ENCODE peak calls at places on chromosomes 6 and 20, in ten cellular contexts. C is colonic mucosa, N is PC-3, A is AG04450, F is kidney epithelial cell, S is lower leg skin, T is uterus, Q is NB4, B is upper lobe of right lung, P is tibial nerve. M is an unnamed sample.

GRCh38 chr6:7343546-7344475 is 30.8 kb upstream of the SSR1 start:
- DNase-seq in B (no peak), Q (no peak), P (no peak), C (peak; percentile 47), T (no peak), S (no peak), A (no peak), F (no peak), N (no peak), M (no peak)

GRCh38 chr6:12331474-12331873 is 41.3 kb downstream of the EDN1 start:
- DNase-seq in N (no peak), F (no peak), Q (no peak), B (no peak), C (no peak), T (no peak), S (no peak), P (no peak), A (no peak), M (no peak)

GRCh38 chr6:151805286-151805840 is 2.1 kb upstream of the ESR1 start:
- DNase-seq in S (no peak), T (peak; percentile 66), B (no peak), C (no peak), F (no peak), N (no peak), P (no peak), Q (no peak), A (no peak), M (no peak)

GRCh38 chr20:10671850-10672578 is 1.8 kb downstream of the JAG1 start:
- DNase-seq in A (no peak), P (peak; percentile 62), F (no peak), T (peak; percentile 80), S (no peak), C (peak; percentile 78), N (peak; percentile 63), Q (peak; percentile 89), B (peak; percentile 86), M (peak; percentile 68)

GRCh38 chr6:31729515-31729978 is 448 bp upstream of the DDAH2 start:
- DNase-seq in N (peak; percentile 82), S (peak; percentile 92), F (peak; percentile 52), P (peak; percentile 96), B (peak; percentile 95), C (peak; percentile 97), Q (peak; percentile 94), T (peak; percentile 96), A (peak; percentile 51), M (peak; percentile 92)

GRCh38 chr6:163367388-163368183 is 46.9 kb upstream of the QKI start:
- DNase-seq in A (no peak), F (no peak), C (no peak), Q (no peak), S (no peak), P (no peak), B (peak; percentile 74), T (no peak), N (no peak), M (no peak)

GRCh38 chr6:113713665-113714064 is 143.5 kb upstream of the MARCKS start:
- DNase-seq in C (no peak), A (no peak), B (no peak), F (no peak), S (no peak), N (no peak), T (no peak), P (no peak), Q (no peak), M (no peak)

GRCh38 chr20:33901132-33901523 is 90.0 kb downstream of the CHMP4B start:
- DNase-seq in S (no peak), Q (no peak), T (no peak), C (no peak), P (no peak), A (no peak), F (no peak), N (no peak), B (no peak), M (no peak)

GRCh38 chr6:39992861-39993622 is 58.8 kb upstream of the MOCS1 start:
- DNase-seq in A (no peak), Q (no peak), B (no peak), N (no peak), C (no peak), S (no peak), T (no peak), F (no peak), P (no peak), M (no peak)

GRCh38 chr6:160221423-160221822 is 37.2 kb downstream of the SLC22A2 start:
- DNase-seq in Q (peak; percentile 43), T (no peak), C (no peak), B (no peak), N (peak; percentile 22), S (no peak), A (no peak), P (no peak), F (no peak), M (peak; percentile 74)
- TF ChIP-seq CTCF in Q (peak; percentile 16), T (no peak), C (no peak), B (peak; percentile 22), N (peak; percentile 33), S (no peak), A (no peak), P (no peak), F (peak; percentile 16), M (no peak)

GRCh38 chr6:166097914-166098522 is 69.6 kb downstream of the TBXT start:
- DNase-seq in T (peak; percentile 81), C (peak; percentile 67), F (no peak), N (peak; percentile 46), B (peak; percentile 85), S (peak; percentile 38), P (peak; percentile 75), A (peak; percentile 59), Q (peak; percentile 67), M (peak; percentile 87)
- H3K4me3 ChIP-seq in T (peak overlapping the region; percentile 36), C (peak overlapping the region; percentile 27), F (peak overlapping the region; percentile 29), N (no peak overlapping the region), B (peak overlapping the region; percentile 28), S (no peak overlapping the region), P (no peak overlapping the region), A (peak overlapping the region; percentile 42), Q (no peak overlapping the region), M (peak overlapping the region; percentile 22)

DNA sequence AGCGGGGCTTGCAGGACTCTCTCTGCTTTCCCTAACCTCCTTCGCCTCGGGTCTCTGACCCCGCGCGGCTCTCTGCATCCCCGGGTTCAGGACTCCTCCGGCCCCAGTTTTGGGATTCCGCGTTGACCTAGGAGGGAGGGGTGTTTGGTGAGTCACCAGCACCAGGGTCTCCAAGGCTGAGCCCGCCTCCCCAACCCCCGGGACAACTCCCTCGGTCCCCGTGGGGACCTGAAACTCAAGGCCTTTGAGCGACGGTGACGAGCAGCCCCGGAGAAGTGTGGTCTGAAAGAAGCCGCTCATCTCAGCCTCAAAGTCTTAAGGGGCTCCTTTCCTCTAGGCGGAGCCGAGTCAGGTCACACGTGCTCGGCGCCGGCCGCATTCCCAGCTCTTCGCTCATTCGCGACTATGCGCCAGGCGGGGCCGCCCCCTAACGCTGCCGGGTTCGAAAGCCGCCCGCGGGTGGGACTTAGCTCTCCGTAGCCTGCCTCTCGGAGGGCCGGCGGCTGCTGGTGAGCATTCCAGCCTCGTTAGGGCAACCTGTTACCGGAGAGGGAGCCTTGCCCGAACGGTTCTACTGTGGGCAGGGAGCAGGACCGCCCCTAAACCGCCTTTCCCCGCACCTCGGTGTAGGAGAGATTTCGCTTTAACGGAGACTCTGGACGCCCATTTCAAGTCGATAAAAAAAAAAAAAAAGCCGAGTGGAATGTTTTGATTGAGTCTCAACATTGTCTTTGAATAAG is 3.0 kb upstream of the PRDM13 start:
- DNase-seq in T (no peak), B (no peak), P (no peak), N (no peak), C (no peak), S (no peak), F (no peak), A (no peak), Q (peak; percentile 51), M (peak; percentile 17)
- TF ChIP-seq CTCF in T (no peak), B (no peak), P (no peak), N (no peak), C (no peak), S (no peak), F (no peak), A (no peak), Q (no peak), M (no peak)

DNA sequence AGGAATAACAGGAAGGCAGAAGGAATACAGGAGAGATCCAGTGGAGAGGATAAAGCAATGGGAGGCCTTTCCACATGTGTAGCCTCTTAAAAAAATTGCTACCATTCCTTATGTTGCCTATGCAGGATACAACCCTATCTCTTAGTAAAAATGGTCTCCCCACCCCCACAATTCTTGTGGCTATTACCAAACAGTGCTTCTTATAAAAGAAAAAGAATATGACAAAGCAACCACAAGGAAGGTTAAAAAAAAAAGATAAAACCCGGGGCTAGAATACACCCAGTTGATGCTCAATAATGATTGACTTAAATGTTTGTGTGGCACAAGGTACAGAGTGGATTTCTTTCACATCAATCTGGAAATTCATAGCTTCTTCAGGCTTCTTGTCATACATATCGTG is 250.9 kb downstream of the HIVEP2 start:
- DNase-seq in B (no peak), C (no peak), N (no peak), T (no peak), P (no peak), Q (peak; percentile 37), F (no peak), S (no peak), A (no peak), M (peak; percentile 61)
- H3K4me3 ChIP-seq in B (no peak overlapping the region), C (no peak overlapping the region), N (no peak overlapping the region), T (no peak overlapping the region), P (no peak overlapping the region), Q (no peak overlapping the region), F (no peak overlapping the region), S (no peak overlapping the region), A (no peak overlapping the region), M (no peak overlapping the region)

GRCh38 chr6:69164564-69165252 is 529.6 kb downstream of the ADGRB3 start:
- DNase-seq in C (no peak), S (no peak), P (no peak), B (no peak), T (no peak), Q (no peak), A (no peak), N (peak; percentile 2), F (no peak), M (peak; percentile 16)
- TF ChIP-seq CTCF in C (no peak), S (no peak), P (no peak), B (no peak), T (no peak), Q (peak; percentile 26), A (peak; percentile 20), N (peak; percentile 40), F (peak; percentile 42), M (peak; percentile 35)

DNA sequence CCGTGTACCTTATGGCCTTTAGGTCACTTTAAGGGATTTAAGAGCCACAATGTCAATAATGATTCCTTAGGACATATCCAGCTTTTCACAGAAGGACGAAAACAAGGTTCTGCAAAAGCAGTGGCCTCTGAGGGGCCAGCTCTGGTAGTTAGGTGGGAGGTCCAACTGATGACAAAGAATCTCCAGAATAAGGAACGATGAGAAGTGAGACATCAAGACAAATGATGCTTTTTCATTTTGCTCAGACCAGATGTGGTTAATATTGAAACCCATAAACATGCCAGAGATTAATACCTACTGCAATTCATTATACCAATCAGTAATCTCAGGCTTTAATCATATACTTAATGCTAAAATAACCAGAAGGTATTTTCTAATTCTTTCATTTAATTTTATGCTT is 1.9 kb downstream of the C6orf58 start:
- DNase-seq in P (no peak), N (no peak), S (no peak), C (no peak), B (no peak), Q (no peak), T (no peak), F (no peak), A (no peak), M (no peak)
- H3K4me3 ChIP-seq in P (no peak overlapping the region), N (no peak overlapping the region), S (no peak overlapping the region), C (no peak overlapping the region), B (no peak overlapping the region), Q (no peak overlapping the region), T (no peak overlapping the region), F (no peak overlapping the region), A (no peak overlapping the region), M (no peak overlapping the region)